ENCODE peak calls at places on chromosomes 16 and 17, in five cellular contexts. C is H1, K is K562, W is HepG2, F is GM12891. L is an unnamed sample.

GRCh38 chr17:45394913-45395568 is 37.6 kb downstream of the ARHGAP27 start:
- DNase-seq in K (peak), W (peak), C (peak), F (peak), L (peak)

GRCh38 chr16:74999208-74999682 is 421 bp downstream of the ZNRF1 start:
- DNase-seq in C (no peak), K (peak), W (no peak), F (peak), L (peak)

GRCh38 chr16:80418772-80419355 is 121.9 kb upstream of the DYNLRB2 start:
- DNase-seq in F (no peak), W (no peak), C (no peak), K (no peak), L (no peak)

GRCh38 chr17:44219126-44219635 is 294 bp downstream of the UBTF start:
- DNase-seq in W (peak), C (peak), F (peak), K (peak), L (peak)

GRCh38 chr16:84259691-84260090 is 19.9 kb upstream of the KCNG4 start:
- DNase-seq in K (no peak), W (no peak), F (no peak), C (no peak), L (no peak)

GRCh38 chr16:2828521-2828840 is 1.6 kb upstream of the ZG16B start:
- DNase-seq in C (no peak), W (no peak), F (no peak), K (no peak), L (no peak)

GRCh38 chr17:80035687-80035936 is at the start of gene TBC1D16:
- DNase-seq in F (peak), K (no peak), C (no peak), W (no peak), L (no peak)

GRCh38 chr17:41535764-41536481 is 7.8 kb upstream of the KRT19 start:
- DNase-seq in K (no peak), F (no peak), W (no peak), C (no peak), L (no peak)

GRCh38 chr17:79678091-79678731 is 52.5 kb upstream of the ENPP7 start:
- DNase-seq in W (no peak), K (no peak), C (no peak), F (no peak), L (no peak)

GRCh38 chr17:18064053-18064452 is 23.7 kb upstream of the DRG2 start:
- DNase-seq in C (no peak), K (no peak), W (no peak), F (no peak), L (no peak)

GRCh38 chr16:5622234-5622884 is 524.8 kb upstream of the EEF2KMT start:
- DNase-seq in C (no peak), K (no peak), F (no peak), W (no peak), L (no peak)

GRCh38 chr17:22514315-22514714 is 822.0 kb downstream of the KCNJ18 start:
- DNase-seq in C (no peak), F (no peak), W (no peak), K (no peak), L (no peak)

GRCh38 chr17:66636111-66636510 is 198.8 kb upstream of the CACNG5 start:
- DNase-seq in W (no peak), C (no peak), F (no peak), K (no peak), L (no peak)

GRCh38 chr16:55120408-55120807 is 189.7 kb downstream of the IRX5 start:
- DNase-seq in F (no peak), C (no peak), W (peak), K (no peak), L (no peak)

GRCh38 chr16:77905356-77905920 is 116.9 kb upstream of the CLEC3A start:
- DNase-seq in C (no peak), F (no peak), W (no peak), K (no peak), L (no peak)

GRCh38 chr17:18960803-18961511 is 9.0 kb downstream of the SLC5A10 start:
- DNase-seq in C (peak), W (peak), K (peak), F (peak), L (peak)

GRCh38 chr17:1736348-1737281 is 6.1 kb upstream of the SERPINF2 start:
- DNase-seq in K (peak), C (no peak), F (peak), W (peak), L (peak)

GRCh38 chr16:48128769-48129168 is 27.0 kb downstream of the ABCC12 start:
- DNase-seq in F (no peak), K (no peak), C (no peak), W (no peak), L (no peak)

GRCh38 chr16:71426069-71426879 is 15.6 kb downstream of the TLE7 start:
- DNase-seq in K (peak), C (peak), F (peak), W (peak), L (no peak)

GRCh38 chr17:80151333-80151732 is 4.4 kb upstream of the EIF4A3 start:
- DNase-seq in W (no peak), K (no peak), C (no peak), F (no peak), L (no peak)

GRCh38 chr16:2969545-2970521 is 685 bp downstream of the PAQR4 start:
- DNase-seq in F (peak), C (peak), K (peak), W (peak), L (peak)

GRCh38 chr17:75645501-75645888 is 12.3 kb downstream of the SMIM5 start:
- DNase-seq in K (no peak), W (no peak), F (no peak), C (no peak), L (no peak)

GRCh38 chr17:59620518-59621259 is 994 bp downstream of the CLTC start:
- DNase-seq in C (no peak), F (no peak), K (peak), W (peak), L (peak)

GRCh38 chr16:8962393-8963009 is 1.2 kb downstream of the USP7 start:
- DNase-seq in F (no peak), C (no peak), W (no peak), K (peak), L (peak)

GRCh38 chr17:549197-550040 is 165.2 kb downstream of the VPS53 start:
- DNase-seq in C (no peak), W (no peak), K (no peak), F (no peak), L (no peak)

GRCh38 chr16:74030000-74030399 is 266.6 kb upstream of the PSMD7 start:
- DNase-seq in F (no peak), W (no peak), K (no peak), C (no peak), L (no peak)

GRCh38 chr16:85612801-85613608 is at the start of gene GSE1:
- DNase-seq in W (peak), C (peak), F (peak), K (peak), L (peak)

GRCh38 chr17:70945386-70945785 is 776.1 kb downstream of the KCNJ2 start:
- DNase-seq in K (no peak), W (no peak), C (no peak), F (no peak), L (no peak)

GRCh38 chr17:7842380-7842949 is 8.4 kb downstream of the KDM6B start:
- DNase-seq in W (peak), C (peak), K (peak), F (peak), L (peak)

GRCh38 chr17:65515959-65516948 is 45.2 kb downstream of the AXIN2 start:
- DNase-seq in K (no peak), W (peak), F (no peak), C (peak), L (no peak)

DNA sequence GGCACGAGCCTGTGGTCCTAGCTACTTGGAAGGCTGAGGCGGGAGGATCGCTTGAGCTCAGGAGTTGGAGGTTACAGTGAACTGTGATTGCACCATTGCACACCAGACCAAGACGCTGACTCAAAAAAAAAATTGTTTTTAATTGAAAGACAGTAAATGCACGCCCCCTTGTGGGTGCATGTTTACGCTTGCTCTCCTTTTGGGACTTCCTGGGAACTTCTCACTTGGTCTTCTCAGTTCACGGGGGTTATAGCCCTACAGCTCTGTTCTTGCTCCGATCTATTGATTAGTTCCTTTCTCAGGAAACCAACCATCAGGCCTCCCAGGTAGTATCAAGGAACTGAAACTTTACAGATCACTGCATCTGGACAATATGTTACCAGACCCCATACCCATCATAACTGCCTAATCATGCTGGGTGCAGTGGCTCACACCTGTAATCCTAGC is 14.2 kb upstream of the RIPOR1 start:
- DNase-seq in C (peak), K (peak), W (peak), F (peak), L (no peak)
- TF ChIP-seq POLR2AphosphoS5 in C (no peak), K (no peak), W (no peak), F (no peak), L (no peak)

GRCh38 chr17:83091257-83092141 is 12.1 kb downstream of the METRNL start:
- DNase-seq in F (no peak), C (no peak), K (no peak), W (peak), L (no peak)

GRCh38 chr17:83088451-83089321 is 9.3 kb downstream of the METRNL start:
- DNase-seq in W (no peak), F (no peak), K (no peak), C (no peak), L (no peak)

GRCh38 chr17:83087788-83088360 is 8.5 kb downstream of the METRNL start:
- DNase-seq in C (no peak), W (no peak), K (no peak), F (no peak), L (no peak)

GRCh38 chr17:83090424-83091256 is 11.2 kb downstream of the METRNL start:
- DNase-seq in C (no peak), F (no peak), K (no peak), W (no peak), L (no peak)

GRCh38 chr17:83089322-83090156 is 10.1 kb downstream of the METRNL start:
- DNase-seq in C (no peak), K (no peak), W (no peak), F (no peak), L (no peak)
- TF ChIP-seq POLR2A in C (no peak), K (no peak), W (no peak), F (no peak), L (no peak)

GRCh38 chr17:50283246-50283645 is 9.0 kb downstream of the TMEM92 start:
- DNase-seq in K (no peak), W (no peak), C (no peak), F (peak), L (peak)
- TF ChIP-seq TAF1 in K (no peak), W (no peak), C (no peak), F (no peak), L (no peak)

GRCh38 chr16:11213373-11213772 is 42.6 kb downstream of the SOCS1 start:
- DNase-seq in F (no peak), C (no peak), K (no peak), W (no peak), L (no peak)
- TF ChIP-seq POLR2AphosphoS5 in F (no peak), C (no peak), K (no peak), W (no peak), L (no peak)

GRCh38 chr16:58654456-58655214 is 25.0 kb upstream of the CNOT1 start:
- DNase-seq in W (peak), C (no peak), F (no peak), K (no peak), L (no peak)

GRCh38 chr16:58655215-58655596 is 25.6 kb upstream of the CNOT1 start:
- DNase-seq in W (peak), C (no peak), F (no peak), K (no peak), L (no peak)

GRCh38 chr16:58649707-58650106 is 20.1 kb upstream of the CNOT1 start:
- DNase-seq in W (no peak), C (no peak), F (no peak), K (no peak), L (no peak)

GRCh38 chr16:58651965-58652348 is 22.3 kb upstream of the CNOT1 start:
- DNase-seq in K (no peak), W (no peak), C (no peak), F (no peak), L (no peak)

DNA sequence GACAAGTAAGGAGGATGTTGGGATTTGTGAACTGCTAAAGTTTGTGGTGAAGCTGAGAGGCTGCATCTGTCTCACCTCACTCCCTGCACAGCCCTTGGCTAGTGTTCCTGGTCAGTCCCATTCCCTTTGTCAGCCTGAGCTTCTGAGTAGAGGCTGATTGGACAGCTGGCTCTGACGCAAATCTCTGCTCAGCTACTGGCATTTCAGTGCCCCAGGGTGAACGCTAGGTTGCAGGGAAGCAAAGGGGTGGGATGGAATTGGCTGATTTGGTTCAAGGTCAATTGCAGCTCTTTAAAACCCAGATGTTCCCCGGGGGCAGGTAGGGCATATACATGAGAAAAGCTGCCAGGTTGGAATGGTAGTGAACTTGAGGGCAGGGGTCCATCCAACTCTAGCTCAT is 23.1 kb upstream of the CNOT1 start:
- DNase-seq in C (peak), K (no peak), F (no peak), W (peak), L (no peak)
- TF ChIP-seq POLR2A in C (peak), K (no peak), F (no peak), W (no peak), L (no peak)

GRCh38 chr17:10649031-10649430 is 8.1 kb downstream of the MYH3 start:
- DNase-seq in F (no peak), K (no peak), C (no peak), W (no peak), L (no peak)
- TF ChIP-seq TAF1 in F (no peak), K (no peak), C (no peak), W (no peak), L (no peak)

L was measured in GM12892.